ENCODE peak calls at places on chromosome 19, in four cellular contexts. M, P, X and R are unnamed samples.

GRCh38 chr19:54517483-54517882 is 14.9 kb downstream of the LAIR2 start:
- DNase-seq in M (no peak), P (no peak), X (no peak), R (no peak)

GRCh38 chr19:2434721-2435265 is 7.4 kb upstream of the TIMM13 start:
- DNase-seq in X (no peak), P (no peak), M (no peak), R (no peak)

GRCh38 chr19:16228637-16229321 is 31.1 kb downstream of the AP1M1 start:
- DNase-seq in P (no peak), M (no peak), X (no peak), R (no peak)

GRCh38 chr19:35571406-35571965 is 8.0 kb upstream of the ATP4A start:
- DNase-seq in M (no peak), P (no peak), X (no peak), R (no peak)

GRCh38 chr19:3344608-3345598 is 21.5 kb upstream of the NFIC start:
- DNase-seq in M (no peak), X (no peak), P (no peak), R (no peak)

GRCh38 chr19:7849631-7850428 is 19.8 kb downstream of the EVI5L start:
- DNase-seq in X (no peak), P (no peak), M (no peak), R (no peak)

GRCh38 chr19:41205995-41206394 is 13.0 kb downstream of the CYP2S1 start:
- DNase-seq in M (no peak), X (no peak), P (no peak), R (no peak)

GRCh38 chr19:52270266-52270885 is 989 bp downstream of the ZNF766 start:
- DNase-seq in P (peak), X (no peak), M (no peak), R (no peak)

GRCh38 chr19:5265260-5265659 is 75.4 kb downstream of the PTPRS start:
- DNase-seq in X (no peak), P (no peak), M (no peak), R (no peak)